ENCODE peak calls at places on chromosomes 3 and 15, in six cellular contexts. One of them, this sample, is unnamed.

GRCh38 chr3:152174876-152175575 is 93.7 kb upstream of the MBNL1 start:
- DNase-seq in H9: no peak
- DNase-seq in trophoblast cell: no peak
- DNase-seq in IMR-90: peak
- DNase-seq in H1: no peak
- DNase-seq in neuronal stem cell: no peak
- DNase-seq in this sample: no peak

GRCh38 chr15:101242160-101242998 is 9.5 kb downstream of the CHSY1 start:
- DNase-seq in neuronal stem cell: no peak
- DNase-seq in trophoblast cell: no peak
- DNase-seq in IMR-90: peak
- DNase-seq in H9: no peak
- DNase-seq in H1: no peak
- DNase-seq in this sample: peak

GRCh38 chr3:186427627-186428026 is 65.6 kb upstream of the DGKG start:
- DNase-seq in H9: no peak
- DNase-seq in IMR-90: peak
- DNase-seq in trophoblast cell: no peak
- DNase-seq in neuronal stem cell: no peak
- DNase-seq in H1: no peak
- DNase-seq in this sample: peak

GRCh38 chr15:52103217-52104207 is 9.1 kb downstream of the BCL2L10 start:
- DNase-seq in H9: no peak
- DNase-seq in neuronal stem cell: no peak
- DNase-seq in trophoblast cell: peak
- DNase-seq in H1: no peak
- DNase-seq in IMR-90: peak
- DNase-seq in this sample: peak

GRCh38 chr3:129345971-129346370 is 67.3 kb downstream of the HMCES start:
- DNase-seq in H1: no peak
- DNase-seq in IMR-90: no peak
- DNase-seq in H9: no peak
- DNase-seq in neuronal stem cell: no peak
- DNase-seq in trophoblast cell: no peak
- DNase-seq in this sample: no peak

GRCh38 chr15:85730001-85730820 is 64.5 kb downstream of the KLHL25 start:
- DNase-seq in trophoblast cell: peak
- DNase-seq in IMR-90: peak
- DNase-seq in H9: no peak
- DNase-seq in H1: no peak
- DNase-seq in neuronal stem cell: peak
- DNase-seq in this sample: peak

GRCh38 chr15:94094310-94094709 is 137.1 kb upstream of the MCTP2 start:
- DNase-seq in H9: no peak
- DNase-seq in H1: no peak
- DNase-seq in IMR-90: no peak
- DNase-seq in trophoblast cell: no peak
- DNase-seq in neuronal stem cell: no peak
- DNase-seq in this sample: no peak

GRCh38 chr3:120181632-120182031 is 87.4 kb upstream of the GSK3B start:
- DNase-seq in trophoblast cell: no peak
- DNase-seq in H9: no peak
- DNase-seq in IMR-90: no peak
- DNase-seq in neuronal stem cell: no peak
- DNase-seq in H1: peak
- DNase-seq in this sample: no peak

GRCh38 chr15:92780816-92781215 is 119.3 kb upstream of the CHD2 start:
- DNase-seq in IMR-90: no peak
- DNase-seq in H9: no peak
- DNase-seq in neuronal stem cell: no peak
- DNase-seq in H1: no peak
- DNase-seq in trophoblast cell: no peak
- DNase-seq in this sample: no peak

GRCh38 chr3:10334461-10334860 is 13.5 kb upstream of the SEC13 start:
- DNase-seq in neuronal stem cell: no peak
- DNase-seq in trophoblast cell: peak
- DNase-seq in IMR-90: peak
- DNase-seq in H9: peak
- DNase-seq in H1: no peak
- DNase-seq in this sample: peak

GRCh38 chr15:68425428-68426060 is 6.4 kb downstream of the ITGA11 start:
- DNase-seq in H9: no peak
- DNase-seq in IMR-90: no peak
- DNase-seq in neuronal stem cell: no peak
- DNase-seq in trophoblast cell: no peak
- DNase-seq in H1: no peak
- DNase-seq in this sample: peak

GRCh38 chr15:68441045-68441743 is 9.2 kb upstream of the ITGA11 start:
- DNase-seq in trophoblast cell: no peak
- DNase-seq in IMR-90: peak
- DNase-seq in H1: peak
- DNase-seq in neuronal stem cell: no peak
- DNase-seq in H9: peak
- DNase-seq in this sample: peak

GRCh38 chr3:8759038-8759755 is 10.2 kb downstream of the OXTR start:
- DNase-seq in H1: no peak
- DNase-seq in H9: peak
- DNase-seq in IMR-90: no peak
- DNase-seq in trophoblast cell: no peak
- DNase-seq in neuronal stem cell: no peak
- DNase-seq in this sample: no peak

GRCh38 chr3:100407977-100408532 is 6.7 kb downstream of the LNP1 start:
- DNase-seq in IMR-90: no peak
- DNase-seq in H1: no peak
- DNase-seq in neuronal stem cell: no peak
- DNase-seq in trophoblast cell: no peak
- DNase-seq in H9: no peak
- DNase-seq in this sample: no peak

GRCh38 chr3:151319613-151320012 is 3.0 kb upstream of the GPR87 start:
- DNase-seq in trophoblast cell: no peak
- DNase-seq in IMR-90: peak
- DNase-seq in H1: no peak
- DNase-seq in neuronal stem cell: no peak
- DNase-seq in H9: no peak
- DNase-seq in this sample: no peak

GRCh38 chr15:81386947-81387346 is 12.9 kb upstream of the TMC3 start:
- DNase-seq in IMR-90: peak
- DNase-seq in H1: no peak
- DNase-seq in H9: no peak
- DNase-seq in trophoblast cell: no peak
- DNase-seq in neuronal stem cell: no peak
- DNase-seq in this sample: peak

GRCh38 chr3:21750291-21750690 is 719 bp downstream of the ZNF385D start:
- DNase-seq in IMR-90: peak
- DNase-seq in H1: no peak
- DNase-seq in trophoblast cell: no peak
- DNase-seq in H9: no peak
- DNase-seq in neuronal stem cell: no peak
- DNase-seq in this sample: no peak

GRCh38 chr3:52845157-52845556 is 10.3 kb upstream of the MUSTN1 start:
- DNase-seq in trophoblast cell: no peak
- DNase-seq in neuronal stem cell: no peak
- DNase-seq in H1: no peak
- DNase-seq in H9: no peak
- DNase-seq in IMR-90: peak
- DNase-seq in this sample: peak

GRCh38 chr3:64240445-64240844 is 15.2 kb upstream of the PRICKLE2 start:
- DNase-seq in neuronal stem cell: no peak
- DNase-seq in H9: no peak
- DNase-seq in H1: no peak
- DNase-seq in IMR-90: no peak
- DNase-seq in trophoblast cell: no peak
- DNase-seq in this sample: no peak
- H2BK120ac ChIP-seq in neuronal stem cell: no peak
- H2BK120ac ChIP-seq in H9: no peak
- H2BK120ac ChIP-seq in H1: no peak
- H2BK120ac ChIP-seq in IMR-90: peak
- H2BK120ac ChIP-seq in trophoblast cell: no peak
- H2BK120ac ChIP-seq in this sample: no peak

GRCh38 chr3:197877902-197878301 is 72.1 kb upstream of the RPL35A start:
- DNase-seq in IMR-90: no peak
- DNase-seq in H9: no peak
- DNase-seq in neuronal stem cell: no peak
- DNase-seq in trophoblast cell: no peak
- DNase-seq in H1: no peak
- DNase-seq in this sample: no peak
- H3K14ac ChIP-seq in IMR-90: no peak
- H3K14ac ChIP-seq in H9: no peak
- H3K14ac ChIP-seq in neuronal stem cell: no peak
- H3K14ac ChIP-seq in trophoblast cell: no peak
- H3K14ac ChIP-seq in H1: no peak
- H3K14ac ChIP-seq in this sample: no peak

DNA sequence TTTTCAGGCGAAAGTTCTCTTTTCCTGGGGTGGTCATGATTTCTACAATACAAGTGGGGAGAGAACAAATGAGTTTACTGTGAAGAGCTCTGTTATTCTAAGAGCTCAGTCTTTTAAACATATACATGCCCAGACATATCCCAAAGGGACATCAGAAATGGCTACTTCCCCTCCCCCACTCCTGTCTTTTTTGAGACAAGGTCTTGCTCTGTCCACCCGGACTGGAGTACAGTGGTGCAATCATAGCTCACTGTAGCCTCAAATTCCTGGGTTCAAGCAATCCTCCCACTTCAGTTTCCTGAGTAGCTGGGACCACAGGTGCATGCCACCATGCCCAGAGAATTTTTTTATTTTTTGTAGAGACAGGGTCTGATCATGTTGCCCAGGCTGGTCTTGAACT is 18.2 kb downstream of the KPNA1 start:
- DNase-seq in H1: no peak
- DNase-seq in trophoblast cell: no peak
- DNase-seq in neuronal stem cell: no peak
- DNase-seq in IMR-90: no peak
- DNase-seq in H9: no peak
- DNase-seq in this sample: no peak
- H2BK120ac ChIP-seq in H1: no peak
- H2BK120ac ChIP-seq in trophoblast cell: no peak
- H2BK120ac ChIP-seq in neuronal stem cell: no peak
- H2BK120ac ChIP-seq in IMR-90: peak
- H2BK120ac ChIP-seq in H9: no peak
- H2BK120ac ChIP-seq in this sample: peak

DNA sequence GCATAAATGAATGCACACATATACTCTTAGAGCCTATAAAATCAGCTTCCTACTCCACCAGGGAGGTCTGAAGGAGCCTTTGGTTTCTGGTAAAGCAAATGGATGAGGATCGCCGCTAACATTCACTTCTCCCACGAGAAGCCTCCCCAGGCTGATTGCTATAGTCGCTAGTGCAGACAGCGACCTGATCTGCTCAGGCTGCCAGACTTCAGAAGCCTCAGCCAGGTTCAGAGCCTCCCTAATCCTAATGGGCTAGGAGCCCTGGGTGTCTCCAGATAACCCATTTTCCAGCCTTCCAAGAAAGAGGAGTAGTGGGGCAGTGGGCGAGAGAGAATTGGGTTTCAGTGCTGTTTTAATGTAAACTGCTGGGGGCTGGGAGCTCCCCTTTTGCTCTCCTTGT is 35.4 kb downstream of the TPM1 start:
- DNase-seq in H1: peak
- DNase-seq in trophoblast cell: no peak
- DNase-seq in IMR-90: no peak
- DNase-seq in H9: no peak
- DNase-seq in neuronal stem cell: no peak
- DNase-seq in this sample: no peak
- H3K14ac ChIP-seq in H1: no peak
- H3K14ac ChIP-seq in trophoblast cell: no peak
- H3K14ac ChIP-seq in IMR-90: no peak
- H3K14ac ChIP-seq in H9: peak
- H3K14ac ChIP-seq in neuronal stem cell: no peak
- H3K14ac ChIP-seq in this sample: no peak

This sample was measured in mesenchymal stem cell.